ENCODE peak calls at places on chromosomes 16 and 17, in eight cellular contexts. O is left ventricle myocardium inferior, H is WERI-Rb-1, L is uterus, S is bronchial epithelial cell, P is neural progenitor cell, K is fibroblast of lung, X is small intestine. V is an unnamed sample. For H3K36me3, the result is how much of the 10 kb centered on the place peaks cover.

GRCh38 chr17:66165537-66166123 is 26.3 kb downstream of the CEP112 start:
- DNase-seq in O (no peak), H (no peak), L (no peak), S (peak), P (peak), K (peak), X (peak), V (peak)

GRCh38 chr17:45234641-45235040 is 13.0 kb downstream of the FMNL1 start:
- DNase-seq in O (no peak), H (peak), L (no peak), S (no peak), P (peak), K (no peak), X (no peak), V (no peak)

GRCh38 chr16:50812876-50813466 is 71.1 kb downstream of the CYLD start:
- DNase-seq in O (no peak), H (no peak), L (no peak), S (no peak), P (no peak), K (no peak), X (no peak), V (no peak)

GRCh38 chr16:83356266-83356665 is 451.5 kb upstream of the HSBP1 start:
- DNase-seq in O (no peak), H (peak), L (no peak), S (peak), P (peak), K (peak), X (peak), V (peak)

GRCh38 chr17:75439287-75439686 is 17.1 kb upstream of the TMEM94 start:
- DNase-seq in O (no peak), H (no peak), L (no peak), S (peak), P (no peak), K (no peak), X (no peak), V (no peak)

GRCh38 chr17:2094891-2095535 is 40.1 kb downstream of the HIC1 start:
- DNase-seq in O (peak), H (peak), L (peak), S (peak), P (peak), K (peak), X (peak), V (peak)

GRCh38 chr16:62036101-62036806 is at the start of gene CDH8:
- DNase-seq in O (no peak), H (no peak), L (no peak), S (no peak), P (peak), K (peak), X (no peak), V (no peak)

GRCh38 chr16:70588565-70588964 is 57.8 kb upstream of the IL34 start:
- DNase-seq in O (no peak), H (no peak), L (no peak), S (peak), P (no peak), K (peak), X (no peak), V (no peak)

GRCh38 chr17:38600906-38601305 is 4.8 kb downstream of the SRCIN1 start:
- DNase-seq in O (no peak), H (no peak), L (no peak), S (no peak), P (peak), K (no peak), X (no peak), V (no peak)

GRCh38 chr16:2473999-2474876 is 689 bp upstream of the TBC1D24 start:
- DNase-seq in O (peak), H (peak), L (peak), S (no peak), P (peak), K (peak), X (peak), V (peak)

GRCh38 chr17:58913971-58914769 is 158.5 kb downstream of the PPM1E start:
- DNase-seq in O (no peak), H (no peak), L (no peak), S (peak), P (no peak), K (peak), X (no peak), V (no peak)

GRCh38 chr17:58249270-58250133 is 11.1 kb downstream of the LPO start:
- DNase-seq in O (peak), H (peak), L (peak), S (no peak), P (peak), K (peak), X (peak), V (peak)

GRCh38 chr16:81738831-81739496 is 40.1 kb upstream of the PLCG2 start:
- DNase-seq in O (peak), H (no peak), L (no peak), S (no peak), P (no peak), K (no peak), X (no peak), V (peak)

GRCh38 chr17:1649844-1650409 is at the start of gene RILP:
- DNase-seq in O (peak), H (peak), L (peak), S (peak), P (no peak), K (peak), X (peak), V (peak)

GRCh38 chr17:19392303-19392702 is 5.3 kb upstream of the MFAP4 start:
- DNase-seq in O (no peak), H (no peak), L (no peak), S (no peak), P (no peak), K (peak), X (no peak), V (no peak)

GRCh38 chr17:45144199-45145034 is 3.9 kb upstream of the HEXIM1 start:
- DNase-seq in O (peak), H (no peak), L (peak), S (no peak), P (peak), K (no peak), X (peak), V (peak)

GRCh38 chr17:68684860-68685493 is 83.8 kb upstream of the FAM20A start:
- DNase-seq in O (no peak), H (no peak), L (no peak), S (no peak), P (no peak), K (no peak), X (no peak), V (no peak)

GRCh38 chr16:14007460-14007859 is 63.7 kb upstream of the MRTFB start:
- DNase-seq in O (no peak), H (no peak), L (no peak), S (peak), P (no peak), K (peak), X (no peak), V (no peak)

GRCh38 chr17:21263351-21263750 is 10.1 kb upstream of the NATD1 start:
- DNase-seq in O (no peak), H (no peak), L (no peak), S (peak), P (no peak), K (peak), X (no peak), V (peak)

GRCh38 chr17:57256708-57257112 is 387 bp downstream of the MSI2 start:
- DNase-seq in O (peak), H (peak), L (no peak), S (no peak), P (peak), K (peak), X (peak), V (peak)

GRCh38 chr17:35160354-35161201 is 13.0 kb downstream of the UNC45B start:
- DNase-seq in O (no peak), H (no peak), L (no peak), S (no peak), P (no peak), K (no peak), X (peak), V (no peak)

GRCh38 chr17:11330871-11331270 is 89.9 kb downstream of the SHISA6 start:
- DNase-seq in O (peak), H (no peak), L (peak), S (no peak), P (peak), K (peak), X (no peak), V (no peak)

GRCh38 chr17:35063514-35064223 is at the start of gene RFFL:
- DNase-seq in O (peak), H (peak), L (peak), S (peak), P (peak), K (peak), X (peak), V (peak)

GRCh38 chr16:75379911-75380847 is 53.1 kb downstream of the CFDP1 start:
- DNase-seq in O (no peak), H (no peak), L (no peak), S (no peak), P (no peak), K (no peak), X (peak), V (no peak)

GRCh38 chr16:67298277-67298676 is 18.9 kb downstream of the PLEKHG4 start:
- DNase-seq in O (no peak), H (no peak), L (no peak), S (no peak), P (no peak), K (no peak), X (no peak), V (no peak)

GRCh38 chr17:71809537-71809936 is 311.3 kb upstream of the SOX9 start:
- DNase-seq in O (no peak), H (no peak), L (no peak), S (peak), P (no peak), K (no peak), X (no peak), V (no peak)

GRCh38 chr17:40452074-40452787 is 9.0 kb downstream of the IGFBP4 start:
- DNase-seq in O (no peak), H (no peak), L (peak), S (no peak), P (no peak), K (peak), X (peak), V (no peak)

GRCh38 chr16:28136751-28137434 is 73.4 kb upstream of the GSG1L start:
- DNase-seq in O (no peak), H (no peak), L (no peak), S (no peak), P (peak), K (no peak), X (peak), V (no peak)

GRCh38 chr17:77208856-77209255 is 68.1 kb downstream of the SEC14L1 start:
- DNase-seq in O (no peak), H (no peak), L (no peak), S (no peak), P (no peak), K (no peak), X (no peak), V (no peak)

GRCh38 chr17:77208217-77208808 is 67.5 kb downstream of the SEC14L1 start:
- DNase-seq in O (no peak), H (no peak), L (peak), S (no peak), P (peak), K (peak), X (no peak), V (peak)

GRCh38 chr17:77209330-77209748 is 68.6 kb downstream of the SEC14L1 start:
- DNase-seq in O (no peak), H (no peak), L (no peak), S (no peak), P (no peak), K (no peak), X (no peak), V (no peak)

GRCh38 chr17:77206557-77206956 is 65.8 kb downstream of the SEC14L1 start:
- DNase-seq in O (no peak), H (no peak), L (no peak), S (no peak), P (no peak), K (no peak), X (no peak), V (no peak)

DNA sequence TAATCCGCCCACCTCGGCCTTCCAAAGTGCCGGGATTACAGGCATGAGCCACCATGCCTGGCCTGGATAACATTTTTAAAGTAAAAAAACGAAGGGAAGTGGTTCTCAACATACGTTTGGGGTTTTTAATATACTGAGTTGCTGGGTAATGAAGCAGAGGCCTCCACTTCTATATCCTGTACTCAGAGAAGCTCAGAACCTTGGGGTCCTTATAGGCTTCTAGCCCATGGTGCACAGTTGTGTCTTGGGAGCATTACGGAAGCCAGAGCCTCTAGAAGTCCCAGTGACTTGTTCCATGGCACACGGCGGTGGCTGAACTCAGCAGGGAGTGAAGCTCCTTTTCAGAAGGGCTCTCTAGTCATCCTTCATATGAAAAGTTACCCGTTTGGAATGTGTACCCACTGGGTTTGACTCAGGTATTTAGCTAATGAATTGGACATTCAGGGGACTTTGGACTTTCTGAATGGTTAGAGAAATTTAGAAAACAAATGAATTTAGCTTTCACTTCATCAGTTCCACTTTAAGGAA is 67.0 kb downstream of the SEC14L1 start:
- DNase-seq in O (no peak), H (no peak), L (no peak), S (no peak), P (no peak), K (no peak), X (no peak), V (no peak)
- H3K36me3 ChIP-seq in O (half or more), H (half or more), L (under half), S (under half), P (under half), K (under half), X (under half), V (under half)

GRCh38 chr17:14737984-14738651 is 437.2 kb downstream of the HS3ST3B1 start:
- DNase-seq in O (peak), H (peak), L (no peak), S (peak), P (peak), K (peak), X (no peak), V (peak)
- H3K4me3 ChIP-seq in O (no peak), H (no peak), L (no peak), S (no peak), P (no peak), K (no peak), X (no peak), V (no peak)

GRCh38 chr17:49230636-49231562 is at the start of gene PHOSPHO1:
- DNase-seq in O (peak), H (peak), L (peak), S (peak), P (peak), K (peak), X (peak), V (peak)
- H3K36me3 ChIP-seq in O (under half), H (under half), L (under half), S (under half), P (under half), K (under half), X (under half), V (under half)

GRCh38 chr16:85307552-85308364 is 195.5 kb upstream of the CIBAR2 start:
- DNase-seq in O (no peak), H (no peak), L (no peak), S (no peak), P (no peak), K (no peak), X (no peak), V (no peak)

GRCh38 chr16:85304337-85304736 is 192.1 kb upstream of the CIBAR2 start:
- DNase-seq in O (no peak), H (no peak), L (no peak), S (no peak), P (no peak), K (no peak), X (no peak), V (no peak)

GRCh38 chr16:85306793-85307551 is 194.7 kb upstream of the CIBAR2 start:
- DNase-seq in O (no peak), H (no peak), L (no peak), S (no peak), P (no peak), K (no peak), X (no peak), V (no peak)

GRCh38 chr16:85308585-85309540 is 196.6 kb upstream of the CIBAR2 start:
- DNase-seq in O (no peak), H (no peak), L (no peak), S (no peak), P (no peak), K (no peak), X (no peak), V (no peak)

DNA sequence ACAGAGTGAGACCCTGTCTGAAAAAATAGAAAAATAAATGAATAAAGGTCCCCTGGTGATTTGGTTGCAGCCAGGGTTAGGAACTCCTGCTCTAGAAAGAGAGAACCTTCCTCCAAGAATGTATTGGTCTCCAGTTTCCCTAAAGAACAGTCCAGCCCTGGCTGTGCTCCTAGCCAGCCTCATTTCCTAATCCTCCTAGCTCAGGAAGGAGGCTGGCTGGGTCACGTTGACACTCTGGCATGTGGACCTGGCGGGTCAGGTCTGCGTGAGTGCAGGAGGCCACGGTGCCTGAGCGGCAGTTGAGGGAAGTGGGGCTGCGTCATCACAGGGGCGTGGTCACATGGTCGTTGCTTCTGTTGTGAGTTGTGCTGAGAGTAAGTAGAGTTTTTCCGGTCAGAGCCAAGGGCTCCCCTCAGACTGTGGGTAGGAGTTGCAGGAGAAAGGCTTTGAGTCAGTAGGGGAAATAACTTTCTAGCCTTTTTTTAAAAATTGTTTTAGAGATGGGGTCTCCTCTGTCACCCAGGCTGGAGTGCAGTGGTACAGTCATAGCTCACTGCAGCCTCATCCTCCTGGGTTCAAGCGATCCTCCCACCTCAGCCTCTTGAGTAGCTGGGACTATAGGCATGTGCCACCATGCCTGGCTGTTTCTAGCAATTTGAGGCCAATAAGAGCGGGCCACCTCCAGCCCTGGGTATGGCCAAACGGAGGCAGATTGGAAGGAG is 194.0 kb upstream of the CIBAR2 start:
- DNase-seq in O (peak), H (peak), L (peak), S (peak), P (peak), K (peak), X (peak), V (peak)
- H3K4me3 ChIP-seq in O (no peak), H (no peak), L (no peak), S (no peak), P (no peak), K (no peak), X (no peak), V (no peak)

GRCh38 chr16:24555346-24555872 is 16.0 kb downstream of the RBBP6 start:
- DNase-seq in O (no peak), H (no peak), L (no peak), S (no peak), P (no peak), K (no peak), X (no peak), V (no peak)
- H3K36me3 ChIP-seq in O (half or more), H (half or more), L (under half), S (under half), P (half or more), K (under half), X (under half), V (half or more)

GRCh38 chr17:81659038-81659437 is 2.7 kb upstream of the PDE6G start:
- DNase-seq in O (no peak), H (no peak), L (no peak), S (no peak), P (no peak), K (no peak), X (no peak), V (no peak)

GRCh38 chr17:81655378-81656117 is 794 bp downstream of the PDE6G start:
- DNase-seq in O (no peak), H (peak), L (no peak), S (no peak), P (peak), K (no peak), X (no peak), V (no peak)

GRCh38 chr17:81656835-81657234 is 493 bp upstream of the PDE6G start:
- DNase-seq in O (no peak), H (peak), L (no peak), S (no peak), P (no peak), K (no peak), X (no peak), V (no peak)

GRCh38 chr17:81652901-81653771 is 3.2 kb downstream of the PDE6G start:
- DNase-seq in O (no peak), H (no peak), L (no peak), S (no peak), P (no peak), K (no peak), X (no peak), V (no peak)

GRCh38 chr17:81656118-81656743 is at the start of gene PDE6G:
- DNase-seq in O (no peak), H (peak), L (no peak), S (no peak), P (no peak), K (no peak), X (no peak), V (no peak)
- H3K4me3 ChIP-seq in O (no peak), H (no peak), L (no peak), S (no peak), P (no peak), K (no peak), X (no peak), V (no peak)

GRCh38 chr17:31877341-31877740 is 18.3 kb upstream of the COPRS start:
- DNase-seq in O (no peak), H (no peak), L (no peak), S (no peak), P (no peak), K (peak), X (no peak), V (no peak)

GRCh38 chr17:31878703-31879073 is 19.6 kb upstream of the COPRS start:
- DNase-seq in O (no peak), H (no peak), L (no peak), S (no peak), P (no peak), K (no peak), X (no peak), V (no peak)

GRCh38 chr17:31882571-31882970 is 18.9 kb downstream of the UTP6 start:
- DNase-seq in O (no peak), H (no peak), L (no peak), S (no peak), P (no peak), K (no peak), X (no peak), V (no peak)

GRCh38 chr17:31877911-31878702 is 19.1 kb upstream of the COPRS start:
- DNase-seq in O (no peak), H (no peak), L (no peak), S (no peak), P (no peak), K (peak), X (no peak), V (no peak)

GRCh38 chr17:31880311-31880710 is 21.2 kb downstream of the UTP6 start:
- DNase-seq in O (no peak), H (no peak), L (no peak), S (no peak), P (no peak), K (no peak), X (no peak), V (no peak)
- H3K36me3 ChIP-seq in O (half or more), H (half or more), L (under half), S (under half), P (under half), K (under half), X (under half), V (half or more)

GRCh38 chr17:80612997-80613731 is 68.5 kb downstream of the RPTOR start:
- DNase-seq in O (no peak), H (no peak), L (no peak), S (no peak), P (no peak), K (no peak), X (no peak), V (no peak)
- H3K4me3 ChIP-seq in O (no peak), H (no peak), L (no peak), S (no peak), P (no peak), K (no peak), X (no peak), V (no peak)